ENCODE peak calls at places on chromosomes 12 and 14, in five cellular contexts. F is NCI-H1417; D is GM12865; A is effector CD4-positive, alpha-beta T cell; L is stromal cell of bone marrow. Z is an unnamed sample.

GRCh38 chr12:66453111-66453510 is 150.8 kb downstream of the HELB start:
- DNase-seq in F (peak; percentile 63), D (no peak), A (no peak), L (no peak), Z (no peak)

GRCh38 chr12:54555670-54556257 is 6.4 kb downstream of the PDE1B start:
- DNase-seq in F (no peak), D (no peak), A (no peak), L (no peak), Z (no peak)

GRCh38 chr14:100108042-100108825 is 43.0 kb downstream of the EVL start:
- DNase-seq in F (peak; percentile 49), D (peak; percentile 79), A (peak; percentile 88), L (no peak), Z (peak; percentile 75)

GRCh38 chr12:93266-94005 is 26.9 kb downstream of the IQSEC3 start:
- DNase-seq in F (no peak), D (no peak), A (no peak), L (no peak), Z (no peak)

GRCh38 chr14:53692451-53693330 is 263.9 kb downstream of the BMP4 start:
- DNase-seq in F (no peak), D (no peak), A (no peak), L (no peak), Z (no peak)

GRCh38 chr14:88550078-88550477 is 4.7 kb downstream of the PTPN21 start:
- DNase-seq in F (no peak), D (no peak), A (no peak), L (no peak), Z (no peak)

GRCh38 chr12:49893753-49894752 is 9.6 kb downstream of the FAIM2 start:
- DNase-seq in F (peak; percentile 58), D (no peak), A (no peak), L (no peak), Z (no peak)

GRCh38 chr12:4535871-4536270 is 2.8 kb upstream of the RAD51AP1 start:
- DNase-seq in F (no peak), D (peak; percentile 46), A (no peak), L (no peak), Z (no peak)

GRCh38 chr12:79690156-79690605 is 583 bp downstream of the PAWR start:
- DNase-seq in F (peak; percentile 90), D (peak; percentile 66), A (no peak), L (no peak), Z (no peak)

GRCh38 chr12:120687570-120688289 is 781 bp downstream of the MLEC start:
- DNase-seq in F (peak; percentile 54), D (peak; percentile 59), A (peak; percentile 22), L (no peak), Z (no peak)

GRCh38 chr12:13126494-13126893 is 23.0 kb upstream of the GSG1 start:
- DNase-seq in F (no peak), D (peak; percentile 2), A (no peak), L (no peak), Z (no peak)

GRCh38 chr12:6178981-6179761 is 21.0 kb upstream of the CD9 start:
- DNase-seq in F (no peak), D (no peak), A (no peak), L (no peak), Z (no peak)

GRCh38 chr14:78788467-78789360 is 618.5 kb downstream of the NRXN3 start:
- DNase-seq in F (no peak), D (peak; percentile 20), A (no peak), L (no peak), Z (no peak)

GRCh38 chr12:53193040-53193439 is 12.3 kb upstream of the CSAD start:
- DNase-seq in F (no peak), D (no peak), A (no peak), L (no peak), Z (no peak)

GRCh38 chr12:116152268-116152667 is 125.2 kb downstream of the MED13L start:
- DNase-seq in F (no peak), D (peak; percentile 33), A (no peak), L (no peak), Z (no peak)

GRCh38 chr14:66649515-66649914 is 141.6 kb downstream of the GPHN start:
- DNase-seq in F (no peak), D (peak; percentile 89), A (no peak), L (no peak), Z (peak; percentile 22)

GRCh38 chr14:84807673-84808072 is 722.3 kb upstream of the FLRT2 start:
- DNase-seq in F (no peak), D (no peak), A (no peak), L (no peak), Z (no peak)

GRCh38 chr14:92253381-92253894 is 69.5 kb upstream of the SLC24A4 start:
- DNase-seq in F (peak; percentile 59), D (no peak), A (no peak), L (no peak), Z (no peak)

GRCh38 chr12:2581293-2582045 is 213.3 kb upstream of the FKBP4 start:
- DNase-seq in F (no peak), D (no peak), A (no peak), L (no peak), Z (no peak)